ENCODE peak calls at places on chromosomes 4 and X, in seven cellular contexts. E is amygdala; Z is NCI-H1694 treated with DMSO at 0.1 percent for 48 hours; R is stimulated activated CD8-positive, alpha-beta memory T cell treated with anti-CD3 and anti-CD28 coated beads, Interleukin-12 subunit alpha, Interleukin-12 subunit beta, amount 100 ng/mL, for 1 hour; Q is HFF-Myc; T is mesendoderm; G is bronchial epithelial cell. Y is an unnamed sample.

GRCh38 chr4:167222098-167222497 is 12.2 kb downstream of the SPOCK3 start:
- DNase-seq in G (no peak), Q (no peak), R (no peak), E (no peak), Z (no peak), T (no peak), Y (no peak)

GRCh38 chr4:135316266-135316779 is 1114.7 kb upstream of the PABPC4L start:
- DNase-seq in G (peak; percentile 4), Z (no peak), E (no peak), T (no peak), Q (no peak), R (no peak), Y (no peak)

GRCh38 chr4:140144937-140145336 is 9.0 kb downstream of the MAML3 start:
- DNase-seq in T (no peak), G (peak; percentile 27), Q (no peak), E (no peak), Z (no peak), R (no peak), Y (no peak)

GRCh38 chrX:96685205-96686099 is 810 bp downstream of the DIAPH2 start:
- DNase-seq in T (peak; percentile 40), R (no peak), Q (no peak), Z (no peak), E (peak; percentile 9), G (peak; percentile 58), Y (no peak)

GRCh38 chrX:31232506-31232905 is 160.7 kb upstream of the FTHL17 start:
- DNase-seq in R (no peak), Z (no peak), G (no peak), E (no peak), Q (no peak), T (peak; percentile 16), Y (no peak)

GRCh38 chr4:26931961-26932360 is 71.3 kb downstream of the STIM2 start:
- DNase-seq in Z (no peak), E (no peak), G (no peak), T (no peak), R (no peak), Q (no peak), Y (no peak)

GRCh38 chrX:75181721-75182120 is 25.6 kb upstream of the ABCB7 start:
- DNase-seq in Z (no peak), T (no peak), G (peak; percentile 28), R (no peak), E (no peak), Q (no peak), Y (peak; percentile 12)

GRCh38 chr4:69823481-69824186 is 36.3 kb downstream of the SULT1E1 start:
- DNase-seq in G (peak; percentile 49), Z (no peak), R (no peak), T (peak; percentile 53), E (no peak), Q (no peak), Y (no peak)

GRCh38 chr4:168636040-168636439 is 139.2 kb downstream of the PALLD start:
- DNase-seq in G (no peak), R (no peak), E (no peak), T (no peak), Q (no peak), Z (no peak), Y (no peak)